ENCODE peak calls at places on chromosomes 13 and 19, in seven cellular contexts. One of them, this sample, is unnamed.

GRCh38 chr19:15101479-15102082 is 5.6 kb upstream of the SYDE1 start:
- DNase-seq in memory B cell: no peak
- DNase-seq in cardiac fibroblast: peak; percentile 67
- DNase-seq in HT1080: peak; percentile 49
- DNase-seq in PC-3: peak; percentile 62
- DNase-seq in nucleus accumbens: no peak
- DNase-seq in dorsolateral prefrontal cortex: no peak
- DNase-seq in this sample: no peak

GRCh38 chr13:100652510-100652909 is 22.1 kb downstream of the TMTC4 start:
- DNase-seq in memory B cell: no peak
- DNase-seq in cardiac fibroblast: no peak
- DNase-seq in HT1080: no peak
- DNase-seq in PC-3: no peak
- DNase-seq in nucleus accumbens: no peak
- DNase-seq in dorsolateral prefrontal cortex: no peak
- DNase-seq in this sample: no peak

GRCh38 chr19:46408611-46409039 is 4.7 kb downstream of the CCDC8 start:
- DNase-seq in memory B cell: no peak
- DNase-seq in cardiac fibroblast: peak; percentile 70
- DNase-seq in HT1080: no peak
- DNase-seq in PC-3: no peak
- DNase-seq in nucleus accumbens: peak; percentile 16
- DNase-seq in dorsolateral prefrontal cortex: peak; percentile 61
- DNase-seq in this sample: no peak

GRCh38 chr19:46080561-46080960 is 39.8 kb upstream of the IGFL4 start:
- DNase-seq in memory B cell: no peak
- DNase-seq in cardiac fibroblast: peak; percentile 79
- DNase-seq in HT1080: peak; percentile 91
- DNase-seq in PC-3: peak; percentile 50
- DNase-seq in nucleus accumbens: no peak
- DNase-seq in dorsolateral prefrontal cortex: no peak
- DNase-seq in this sample: no peak

GRCh38 chr13:49453465-49453864 is 9.4 kb downstream of the SETDB2 start:
- DNase-seq in memory B cell: no peak
- DNase-seq in cardiac fibroblast: no peak
- DNase-seq in HT1080: no peak
- DNase-seq in PC-3: no peak
- DNase-seq in nucleus accumbens: no peak
- DNase-seq in dorsolateral prefrontal cortex: no peak
- DNase-seq in this sample: no peak

GRCh38 chr19:33047422-33047821 is 17.3 kb downstream of the RHPN2 start:
- DNase-seq in memory B cell: no peak
- DNase-seq in cardiac fibroblast: no peak
- DNase-seq in HT1080: no peak
- DNase-seq in PC-3: peak; percentile 95
- DNase-seq in nucleus accumbens: no peak
- DNase-seq in dorsolateral prefrontal cortex: no peak
- DNase-seq in this sample: no peak

GRCh38 chr19:8615813-8616596 is 5.5 kb upstream of the ADAMTS10 start:
- DNase-seq in memory B cell: no peak
- DNase-seq in cardiac fibroblast: peak; percentile 65
- DNase-seq in HT1080: peak; percentile 15
- DNase-seq in PC-3: peak; percentile 84
- DNase-seq in nucleus accumbens: peak; percentile 2
- DNase-seq in dorsolateral prefrontal cortex: peak; percentile 51
- DNase-seq in this sample: no peak

GRCh38 chr13:109840201-109840892 is 54.0 kb upstream of the IRS2 start:
- DNase-seq in memory B cell: no peak
- DNase-seq in cardiac fibroblast: peak; percentile 56
- DNase-seq in HT1080: peak; percentile 98
- DNase-seq in PC-3: peak; percentile 77
- DNase-seq in nucleus accumbens: no peak
- DNase-seq in dorsolateral prefrontal cortex: no peak
- DNase-seq in this sample: no peak

GRCh38 chr13:50358221-50358620 is 343.0 kb downstream of the KCNRG start:
- DNase-seq in memory B cell: no peak
- DNase-seq in cardiac fibroblast: no peak
- DNase-seq in HT1080: no peak
- DNase-seq in PC-3: peak; percentile 3
- DNase-seq in nucleus accumbens: peak; percentile 11
- DNase-seq in dorsolateral prefrontal cortex: no peak
- DNase-seq in this sample: no peak

GRCh38 chr19:46493236-46494114 is 2.2 kb downstream of the PNMA8B start:
- DNase-seq in memory B cell: no peak
- DNase-seq in cardiac fibroblast: no peak
- DNase-seq in HT1080: no peak
- DNase-seq in PC-3: no peak
- DNase-seq in nucleus accumbens: no peak
- DNase-seq in dorsolateral prefrontal cortex: no peak
- DNase-seq in this sample: peak; percentile 44

GRCh38 chr19:16326401-16327130 is 1.9 kb downstream of the KLF2 start:
- DNase-seq in memory B cell: peak; percentile 60
- DNase-seq in cardiac fibroblast: peak; percentile 62
- DNase-seq in HT1080: peak; percentile 42
- DNase-seq in PC-3: no peak
- DNase-seq in nucleus accumbens: no peak
- DNase-seq in dorsolateral prefrontal cortex: no peak
- DNase-seq in this sample: peak; percentile 31

GRCh38 chr19:41264581-41265375 is 606 bp downstream of the HNRNPUL1 start:
- DNase-seq in memory B cell: no peak
- DNase-seq in cardiac fibroblast: peak; percentile 50
- DNase-seq in HT1080: no peak
- DNase-seq in PC-3: peak; percentile 46
- DNase-seq in nucleus accumbens: no peak
- DNase-seq in dorsolateral prefrontal cortex: no peak
- DNase-seq in this sample: no peak

GRCh38 chr13:27053235-27053884 is 118.3 kb downstream of the USP12 start:
- DNase-seq in memory B cell: no peak
- DNase-seq in cardiac fibroblast: peak; percentile 15
- DNase-seq in HT1080: peak; percentile 12
- DNase-seq in PC-3: no peak
- DNase-seq in nucleus accumbens: no peak
- DNase-seq in dorsolateral prefrontal cortex: no peak
- DNase-seq in this sample: no peak

GRCh38 chr13:37129867-37130266 is 24.4 kb upstream of the CSNK1A1L start:
- DNase-seq in memory B cell: no peak
- DNase-seq in cardiac fibroblast: peak; percentile 32
- DNase-seq in HT1080: no peak
- DNase-seq in PC-3: no peak
- DNase-seq in nucleus accumbens: no peak
- DNase-seq in dorsolateral prefrontal cortex: no peak
- DNase-seq in this sample: no peak

GRCh38 chr19:47111081-47111589 is 2.4 kb downstream of the ZC3H4 start:
- DNase-seq in memory B cell: peak; percentile 21
- DNase-seq in cardiac fibroblast: no peak
- DNase-seq in HT1080: no peak
- DNase-seq in PC-3: no peak
- DNase-seq in nucleus accumbens: peak; percentile 47
- DNase-seq in dorsolateral prefrontal cortex: peak; percentile 57
- DNase-seq in this sample: peak; percentile 12

GRCh38 chr19:7266832-7267231 is 27.4 kb downstream of the INSR start:
- DNase-seq in memory B cell: no peak
- DNase-seq in cardiac fibroblast: no peak
- DNase-seq in HT1080: no peak
- DNase-seq in PC-3: no peak
- DNase-seq in nucleus accumbens: no peak
- DNase-seq in dorsolateral prefrontal cortex: no peak
- DNase-seq in this sample: no peak

GRCh38 chr13:97627566-97627965 is 193.6 kb downstream of the RAP2A start:
- DNase-seq in memory B cell: no peak
- DNase-seq in cardiac fibroblast: peak; percentile 95
- DNase-seq in HT1080: peak; percentile 93
- DNase-seq in PC-3: peak; percentile 61
- DNase-seq in nucleus accumbens: no peak
- DNase-seq in dorsolateral prefrontal cortex: no peak
- DNase-seq in this sample: no peak

GRCh38 chr19:4033028-4033956 is 25.8 kb downstream of the PIAS4 start:
- DNase-seq in memory B cell: no peak
- DNase-seq in cardiac fibroblast: no peak
- DNase-seq in HT1080: no peak
- DNase-seq in PC-3: no peak
- DNase-seq in nucleus accumbens: no peak
- DNase-seq in dorsolateral prefrontal cortex: no peak
- DNase-seq in this sample: no peak

GRCh38 chr19:3618811-3619630 is 7.6 kb downstream of the CACTIN start:
- DNase-seq in memory B cell: no peak
- DNase-seq in cardiac fibroblast: no peak
- DNase-seq in HT1080: no peak
- DNase-seq in PC-3: no peak
- DNase-seq in nucleus accumbens: no peak
- DNase-seq in dorsolateral prefrontal cortex: no peak
- DNase-seq in this sample: no peak

GRCh38 chr13:48784906-48785555 is 131.3 kb downstream of the CYSLTR2 start:
- DNase-seq in memory B cell: no peak
- DNase-seq in cardiac fibroblast: no peak
- DNase-seq in HT1080: no peak
- DNase-seq in PC-3: no peak
- DNase-seq in nucleus accumbens: no peak
- DNase-seq in dorsolateral prefrontal cortex: no peak
- DNase-seq in this sample: no peak

GRCh38 chr19:17339088-17339741 is 1.9 kb downstream of the GTPBP3 start:
- DNase-seq in memory B cell: no peak
- DNase-seq in cardiac fibroblast: no peak
- DNase-seq in HT1080: no peak
- DNase-seq in PC-3: no peak
- DNase-seq in nucleus accumbens: no peak
- DNase-seq in dorsolateral prefrontal cortex: no peak
- DNase-seq in this sample: no peak

GRCh38 chr13:24081388-24081787 is 79.1 kb upstream of the SPATA13 start:
- DNase-seq in memory B cell: no peak
- DNase-seq in cardiac fibroblast: peak; percentile 40
- DNase-seq in HT1080: no peak
- DNase-seq in PC-3: no peak
- DNase-seq in nucleus accumbens: no peak
- DNase-seq in dorsolateral prefrontal cortex: no peak
- DNase-seq in this sample: no peak

GRCh38 chr13:24865158-24865557 is 101.2 kb downstream of the RNF17 start:
- DNase-seq in memory B cell: no peak
- DNase-seq in cardiac fibroblast: peak; percentile 35
- DNase-seq in HT1080: no peak
- DNase-seq in PC-3: peak; percentile 15
- DNase-seq in nucleus accumbens: no peak
- DNase-seq in dorsolateral prefrontal cortex: no peak
- DNase-seq in this sample: no peak

GRCh38 chr19:48739835-48740704 is at the start of gene RASIP1:
- DNase-seq in memory B cell: no peak
- DNase-seq in cardiac fibroblast: no peak
- DNase-seq in HT1080: no peak
- DNase-seq in PC-3: no peak
- DNase-seq in nucleus accumbens: no peak
- DNase-seq in dorsolateral prefrontal cortex: no peak
- DNase-seq in this sample: no peak

GRCh38 chr13:33514362-33514761 is 228.8 kb upstream of the STARD13 start:
- DNase-seq in memory B cell: no peak
- DNase-seq in cardiac fibroblast: no peak
- DNase-seq in HT1080: no peak
- DNase-seq in PC-3: peak; percentile 19
- DNase-seq in nucleus accumbens: no peak
- DNase-seq in dorsolateral prefrontal cortex: no peak
- DNase-seq in this sample: no peak

GRCh38 chr13:28609936-28610335 is 49.0 kb upstream of the POMP start:
- DNase-seq in memory B cell: no peak
- DNase-seq in cardiac fibroblast: peak; percentile 20
- DNase-seq in HT1080: peak; percentile 71
- DNase-seq in PC-3: peak; percentile 71
- DNase-seq in nucleus accumbens: no peak
- DNase-seq in dorsolateral prefrontal cortex: no peak
- DNase-seq in this sample: no peak

GRCh38 chr13:32125746-32126145 is 94.2 kb downstream of the FRY start:
- DNase-seq in memory B cell: no peak
- DNase-seq in cardiac fibroblast: no peak
- DNase-seq in HT1080: no peak
- DNase-seq in PC-3: peak; percentile 44
- DNase-seq in nucleus accumbens: no peak
- DNase-seq in dorsolateral prefrontal cortex: no peak
- DNase-seq in this sample: no peak

GRCh38 chr13:76533251-76533650 is 353.0 kb downstream of the KCTD12 start:
- DNase-seq in memory B cell: no peak
- DNase-seq in cardiac fibroblast: no peak
- DNase-seq in HT1080: peak; percentile 27
- DNase-seq in PC-3: peak; percentile 5
- DNase-seq in nucleus accumbens: no peak
- DNase-seq in dorsolateral prefrontal cortex: no peak
- DNase-seq in this sample: no peak

GRCh38 chr19:54518844-54519243 is 16.2 kb downstream of the LAIR2 start:
- DNase-seq in memory B cell: no peak
- DNase-seq in cardiac fibroblast: peak; percentile 4
- DNase-seq in HT1080: peak; percentile 79
- DNase-seq in PC-3: peak; percentile 90
- DNase-seq in nucleus accumbens: no peak
- DNase-seq in dorsolateral prefrontal cortex: no peak
- DNase-seq in this sample: no peak

GRCh38 chr13:48493851-48494250 is 39.0 kb downstream of the RCBTB2 start:
- DNase-seq in memory B cell: no peak
- DNase-seq in cardiac fibroblast: peak; percentile 56
- DNase-seq in HT1080: no peak
- DNase-seq in PC-3: peak; percentile 91
- DNase-seq in nucleus accumbens: no peak
- DNase-seq in dorsolateral prefrontal cortex: no peak
- DNase-seq in this sample: no peak

GRCh38 chr13:97307882-97308624 is 85.9 kb downstream of the MBNL2 start:
- DNase-seq in memory B cell: no peak
- DNase-seq in cardiac fibroblast: peak; percentile 58
- DNase-seq in HT1080: peak; percentile 86
- DNase-seq in PC-3: peak; percentile 68
- DNase-seq in nucleus accumbens: peak; percentile 68
- DNase-seq in dorsolateral prefrontal cortex: peak; percentile 72
- DNase-seq in this sample: no peak